ENCODE peak calls at places on chromosomes 6 and 20, in seven cellular contexts. W is H7; U is GOT3; Y is non-pigmented ciliary epithelial cell; C is stimulated activated CD8-positive, alpha-beta memory T cell treated with anti-CD3 and anti-CD28 coated beads, Interleukin-4, amount 100 ng/mL, for 1 hour; V is choroid plexus epithelial cell; N is mesenchymal stem cell. L is an unnamed sample.

GRCh38 chr6:90146914-90147668 is 149.6 kb downstream of the BACH2 start:
- DNase-seq in N (no peak), C (no peak), U (no peak), W (no peak), Y (no peak), V (no peak), L (no peak)

GRCh38 chr6:17057322-17057721 is 44.5 kb upstream of the STMND1 start:
- DNase-seq in W (no peak), N (peak; percentile 13), C (no peak), U (no peak), V (no peak), Y (no peak), L (no peak)

GRCh38 chr20:8424986-8425385 is 292.9 kb downstream of the PLCB1 start:
- DNase-seq in C (no peak), V (no peak), N (no peak), U (no peak), W (no peak), Y (no peak), L (no peak)

GRCh38 chr20:56259948-56260347 is 11.4 kb downstream of the MC3R start:
- DNase-seq in V (no peak), U (no peak), Y (no peak), C (no peak), W (no peak), N (no peak), L (no peak)

GRCh38 chr6:70130865-70131264 is 172.0 kb downstream of the COL9A1 start:
- DNase-seq in N (no peak), U (no peak), W (no peak), V (no peak), Y (no peak), C (no peak), L (no peak)

GRCh38 chr6:33407132-33407718 is 3.6 kb upstream of the PHF1 start:
- DNase-seq in U (no peak), C (no peak), N (peak; percentile 75), V (peak; percentile 86), Y (no peak), W (no peak), L (no peak)

GRCh38 chr6:36249010-36249409 is 20.9 kb upstream of the PNPLA1 start:
- DNase-seq in W (no peak), V (peak; percentile 93), C (no peak), N (peak; percentile 17), U (no peak), Y (no peak), L (no peak)

GRCh38 chr6:119024111-119024510 is 54.4 kb downstream of the FAM184A start:
- DNase-seq in U (no peak), V (no peak), Y (no peak), N (no peak), W (no peak), C (no peak), L (no peak)

GRCh38 chr20:8842525-8842924 is 226.4 kb upstream of the PLCB4 start:
- DNase-seq in C (no peak), N (no peak), W (no peak), V (no peak), U (no peak), Y (no peak), L (no peak)

GRCh38 chr6:41051873-41052272 is 1.1 kb upstream of the APOBEC2 start:
- DNase-seq in Y (no peak), N (no peak), C (no peak), W (no peak), V (no peak), U (no peak), L (no peak)

GRCh38 chr20:3818155-3819151 is 1.9 kb upstream of the AP5S1 start:
- DNase-seq in V (peak; percentile 88), N (peak; percentile 92), Y (no peak), W (peak; percentile 85), C (no peak), U (no peak), L (peak; percentile 87)

GRCh38 chr20:19885981-19886665 is 128.1 kb downstream of the RIN2 start:
- DNase-seq in U (no peak), N (peak; percentile 84), C (no peak), Y (no peak), V (no peak), W (no peak), L (peak; percentile 29)

GRCh38 chr20:17887331-17888030 is 81.1 kb downstream of the SNX5 start:
- DNase-seq in W (no peak), U (no peak), V (no peak), Y (no peak), C (no peak), N (no peak), L (no peak)

GRCh38 chr20:17499041-17499440 is 32.1 kb downstream of the BFSP1 start:
- DNase-seq in C (no peak), N (peak; percentile 12), W (no peak), V (peak; percentile 62), Y (peak; percentile 20), U (no peak), L (no peak)

GRCh38 chr20:9051508-9051907 is 17.4 kb upstream of the PLCB4 start:
- DNase-seq in V (peak; percentile 94), Y (peak; percentile 96), U (peak; percentile 37), N (peak; percentile 98), C (no peak), W (no peak), L (no peak)

GRCh38 chr6:83590413-83590812 is 78.1 kb downstream of the PRSS35 start:
- DNase-seq in V (peak; percentile 77), U (no peak), N (peak; percentile 38), Y (no peak), W (no peak), C (no peak), L (no peak)

GRCh38 chr20:20199338-20200160 is 147.2 kb downstream of the CFAP61 start:
- DNase-seq in Y (no peak), U (no peak), N (no peak), V (no peak), W (peak; percentile 53), C (no peak), L (no peak)

GRCh38 chr20:46761566-46761965 is 52.1 kb downstream of the SLC2A10 start:
- DNase-seq in W (no peak), V (no peak), U (no peak), Y (no peak), N (no peak), C (no peak), L (no peak)

GRCh38 chr6:14166821-14167220 is 49.2 kb downstream of the CD83 start:
- DNase-seq in C (no peak), Y (no peak), V (no peak), U (no peak), N (no peak), W (no peak), L (no peak)

GRCh38 chr6:166910601-166911000 is 45.7 kb downstream of the RNASET2 start:
- DNase-seq in C (no peak), W (no peak), N (no peak), U (no peak), V (peak; percentile 27), Y (no peak), L (no peak)

GRCh38 chr6:31586596-31586995 is 519 bp downstream of the LST1 start:
- DNase-seq in U (no peak), W (no peak), V (no peak), Y (no peak), N (no peak), C (no peak), L (no peak)

GRCh38 chr6:37582309-37582708 is 82.6 kb upstream of the CCDC167 start:
- DNase-seq in Y (no peak), W (no peak), N (no peak), V (no peak), C (no peak), U (no peak), L (no peak)

GRCh38 chr6:166121721-166122120 is 45.9 kb downstream of the TBXT start:
- DNase-seq in N (no peak), V (no peak), U (no peak), Y (no peak), W (no peak), C (no peak), L (no peak)

GRCh38 chr20:35055445-35056276 is 36.9 kb downstream of the TRPC4AP start:
- DNase-seq in N (peak; percentile 38), W (no peak), Y (no peak), V (no peak), U (no peak), C (no peak), L (no peak)

GRCh38 chr6:27684264-27685211 is 211.6 kb upstream of the ZNF184 start:
- DNase-seq in W (peak; percentile 79), N (peak; percentile 83), V (peak; percentile 86), C (no peak), U (no peak), Y (peak; percentile 83), L (peak; percentile 85)

GRCh38 chr20:64065062-64065972 is 2.3 kb downstream of the TCEA2 start:
- DNase-seq in V (no peak), W (no peak), N (no peak), C (no peak), Y (no peak), U (no peak), L (no peak)

GRCh38 chr6:36985384-36985962 is 523 bp downstream of the MTCH1 start:
- DNase-seq in U (no peak), C (no peak), V (no peak), Y (no peak), N (no peak), W (no peak), L (no peak)

GRCh38 chr20:34971038-34971872 is 15.6 kb downstream of the MYH7B start:
- DNase-seq in U (no peak), C (no peak), V (no peak), W (peak; percentile 14), N (no peak), Y (no peak), L (no peak)

GRCh38 chr20:8156603-8157079 is 24.6 kb downstream of the PLCB1 start:
- DNase-seq in U (no peak), C (no peak), Y (no peak), N (peak; percentile 63), V (peak; percentile 28), W (no peak), L (no peak)

GRCh38 chr6:138570716-138571020 is 71.4 kb upstream of the NHSL1 start:
- DNase-seq in Y (no peak), U (no peak), C (no peak), V (no peak), W (no peak), N (no peak), L (no peak)

GRCh38 chr6:69570126-69570525 is 226.7 kb downstream of the LMBRD1 start:
- DNase-seq in C (no peak), N (peak; percentile 54), U (no peak), V (peak; percentile 2), Y (no peak), W (no peak), L (no peak)

GRCh38 chr20:4192378-4193048 is 177.2 kb upstream of the RNF24 start:
- DNase-seq in V (peak; percentile 83), U (no peak), N (no peak), C (no peak), Y (no peak), W (peak; percentile 24), L (no peak)

GRCh38 chr6:11769816-11770545 is 8.6 kb downstream of the ADTRP start:
- DNase-seq in C (no peak), Y (no peak), W (peak; percentile 53), U (no peak), V (peak; percentile 25), N (no peak), L (peak; percentile 67)

GRCh38 chr20:22555791-22556564 is 28.4 kb downstream of the FOXA2 start:
- DNase-seq in W (no peak), Y (no peak), U (no peak), V (no peak), C (no peak), N (no peak), L (no peak)

GRCh38 chr6:111845441-111845871 is 27.8 kb downstream of the FYN start:
- DNase-seq in C (no peak), N (no peak), W (no peak), V (peak; percentile 45), Y (no peak), U (no peak), L (no peak)

GRCh38 chr20:25191051-25191450 is 4.5 kb upstream of the ENTPD6 start:
- DNase-seq in V (no peak), Y (no peak), U (no peak), C (no peak), W (no peak), N (no peak), L (no peak)

GRCh38 chr20:18187020-18187419 is 49.4 kb downstream of the KAT14 start:
- DNase-seq in C (no peak), N (peak; percentile 9), V (peak; percentile 62), U (no peak), W (no peak), Y (no peak), L (no peak)

GRCh38 chr6:1407499-1407990 is 18.2 kb downstream of the FOXF2 start:
- DNase-seq in C (no peak), N (peak; percentile 57), U (no peak), W (no peak), V (no peak), Y (no peak), L (no peak)